ENCODE peak calls at places on chromosomes 7 and 10, in seven cellular contexts. One of them, this sample, is unnamed.

GRCh38 chr10:43340619-43341018 is 30.8 kb upstream of the FXYD4 start:
- DNase-seq in upper lobe of right lung: peak; percentile 87
- DNase-seq in H9: no peak
- DNase-seq in colonic mucosa: no peak
- DNase-seq in tibial nerve: no peak
- DNase-seq in neural progenitor cell: no peak
- DNase-seq in gastrocnemius medialis: no peak
- DNase-seq in this sample: no peak

GRCh38 chr10:79007843-79008319 is 60.9 kb upstream of the ZMIZ1 start:
- DNase-seq in neural progenitor cell: no peak
- DNase-seq in colonic mucosa: no peak
- DNase-seq in H9: no peak
- DNase-seq in gastrocnemius medialis: peak; percentile 85
- DNase-seq in tibial nerve: no peak
- DNase-seq in upper lobe of right lung: no peak
- DNase-seq in this sample: no peak

GRCh38 chr10:78627254-78627795 is 441.4 kb upstream of the ZMIZ1 start:
- DNase-seq in H9: no peak
- DNase-seq in tibial nerve: no peak
- DNase-seq in gastrocnemius medialis: no peak
- DNase-seq in colonic mucosa: no peak
- DNase-seq in neural progenitor cell: no peak
- DNase-seq in upper lobe of right lung: no peak
- DNase-seq in this sample: no peak

GRCh38 chr10:11204355-11204879 is 186.7 kb downstream of the CELF2 start:
- DNase-seq in gastrocnemius medialis: no peak
- DNase-seq in neural progenitor cell: peak; percentile 73
- DNase-seq in upper lobe of right lung: no peak
- DNase-seq in H9: no peak
- DNase-seq in tibial nerve: no peak
- DNase-seq in colonic mucosa: no peak
- DNase-seq in this sample: no peak

GRCh38 chr7:867001-867405 is 9.4 kb upstream of the GET4 start:
- DNase-seq in colonic mucosa: peak; percentile 48
- DNase-seq in neural progenitor cell: no peak
- DNase-seq in tibial nerve: peak; percentile 59
- DNase-seq in gastrocnemius medialis: peak; percentile 54
- DNase-seq in upper lobe of right lung: no peak
- DNase-seq in H9: no peak
- DNase-seq in this sample: peak; percentile 62

GRCh38 chr7:89623018-89623672 is 531.1 kb upstream of the STEAP1 start:
- DNase-seq in colonic mucosa: no peak
- DNase-seq in H9: peak; percentile 36
- DNase-seq in upper lobe of right lung: no peak
- DNase-seq in gastrocnemius medialis: no peak
- DNase-seq in neural progenitor cell: peak; percentile 59
- DNase-seq in tibial nerve: no peak
- DNase-seq in this sample: no peak

GRCh38 chr7:27347261-27347610 is 104.6 kb downstream of the EVX1 start:
- DNase-seq in upper lobe of right lung: no peak
- DNase-seq in colonic mucosa: no peak
- DNase-seq in gastrocnemius medialis: no peak
- DNase-seq in tibial nerve: no peak
- DNase-seq in neural progenitor cell: no peak
- DNase-seq in H9: no peak
- DNase-seq in this sample: no peak

GRCh38 chr10:78514459-78514858 is 480.8 kb downstream of the RPS24 start:
- DNase-seq in tibial nerve: no peak
- DNase-seq in colonic mucosa: no peak
- DNase-seq in upper lobe of right lung: no peak
- DNase-seq in neural progenitor cell: no peak
- DNase-seq in gastrocnemius medialis: no peak
- DNase-seq in H9: no peak
- DNase-seq in this sample: no peak

GRCh38 chr7:69411466-69411865 is 186.8 kb upstream of the AUTS2 start:
- DNase-seq in upper lobe of right lung: no peak
- DNase-seq in gastrocnemius medialis: no peak
- DNase-seq in H9: no peak
- DNase-seq in tibial nerve: no peak
- DNase-seq in colonic mucosa: no peak
- DNase-seq in neural progenitor cell: no peak
- DNase-seq in this sample: no peak

GRCh38 chr7:143042821-143043271 is 9.3 kb upstream of the OR6V1 start:
- DNase-seq in upper lobe of right lung: no peak
- DNase-seq in colonic mucosa: no peak
- DNase-seq in gastrocnemius medialis: no peak
- DNase-seq in neural progenitor cell: no peak
- DNase-seq in tibial nerve: no peak
- DNase-seq in H9: no peak
- DNase-seq in this sample: no peak

GRCh38 chr7:51357821-51358220 is 41.2 kb upstream of the COBL start:
- DNase-seq in H9: no peak
- DNase-seq in neural progenitor cell: no peak
- DNase-seq in gastrocnemius medialis: no peak
- DNase-seq in tibial nerve: no peak
- DNase-seq in colonic mucosa: no peak
- DNase-seq in upper lobe of right lung: no peak
- DNase-seq in this sample: no peak
- TF ChIP-seq CTCF in H9: no peak
- TF ChIP-seq CTCF in neural progenitor cell: peak; percentile 9
- TF ChIP-seq CTCF in gastrocnemius medialis: peak; percentile 14
- TF ChIP-seq CTCF in tibial nerve: no peak
- TF ChIP-seq CTCF in colonic mucosa: no peak
- TF ChIP-seq CTCF in upper lobe of right lung: no peak
- TF ChIP-seq CTCF in this sample: peak; percentile 20

GRCh38 chr10:116268976-116269375 is 4.0 kb downstream of the GFRA1 start:
- DNase-seq in gastrocnemius medialis: no peak
- DNase-seq in upper lobe of right lung: no peak
- DNase-seq in colonic mucosa: no peak
- DNase-seq in H9: no peak
- DNase-seq in neural progenitor cell: no peak
- DNase-seq in tibial nerve: no peak
- DNase-seq in this sample: no peak
- H3K27me3 ChIP-seq in gastrocnemius medialis: peaks cover 16% of the 10 kb centered on the region
- H3K27me3 ChIP-seq in upper lobe of right lung: peaks cover 50% of the 10 kb centered on the region
- H3K27me3 ChIP-seq in colonic mucosa: peaks cover 40% of the 10 kb centered on the region
- H3K27me3 ChIP-seq in H9: peaks cover 42% of the 10 kb centered on the region
- H3K27me3 ChIP-seq in neural progenitor cell: peaks cover 67% of the 10 kb centered on the region
- H3K27me3 ChIP-seq in tibial nerve: peaks cover 5% of the 10 kb centered on the region
- H3K27me3 ChIP-seq in this sample: no peaks in the 10 kb centered on the region

DNA sequence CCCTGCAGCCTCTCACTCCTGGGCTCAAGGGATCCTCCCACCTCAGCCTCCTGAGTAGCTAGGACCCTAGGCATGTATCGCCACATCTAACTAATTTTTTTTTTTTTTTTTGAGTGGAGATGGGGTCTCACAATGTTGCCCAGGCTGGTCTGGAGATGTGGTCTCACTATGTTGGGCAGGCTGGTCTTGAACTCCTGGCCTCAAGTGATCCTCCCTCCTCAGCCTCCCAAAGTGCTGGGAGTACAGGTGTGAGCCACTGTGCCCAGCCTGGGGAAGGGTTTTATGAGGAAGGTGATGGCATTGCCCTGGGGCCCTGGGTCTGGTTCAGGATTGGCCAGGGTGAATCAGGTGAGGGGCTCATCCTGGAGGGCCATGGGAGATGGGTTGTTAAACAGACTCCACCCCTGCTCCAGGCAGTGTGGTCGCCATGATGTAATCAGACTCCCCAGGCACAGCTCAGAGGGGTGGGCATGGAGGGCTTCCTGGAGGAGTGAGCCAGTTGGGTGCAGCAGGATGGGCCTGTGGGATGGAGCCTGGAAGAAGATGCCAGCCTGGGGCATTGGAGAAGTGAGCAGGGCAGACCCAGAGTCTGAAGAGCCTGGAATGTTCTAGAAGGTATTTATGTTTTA is 82.7 kb downstream of the MYL10 start:
- DNase-seq in neural progenitor cell: no peak
- DNase-seq in upper lobe of right lung: peak; percentile 31
- DNase-seq in gastrocnemius medialis: no peak
- DNase-seq in tibial nerve: no peak
- DNase-seq in H9: peak; percentile 24
- DNase-seq in colonic mucosa: no peak
- DNase-seq in this sample: no peak
- TF ChIP-seq CTCF in neural progenitor cell: no peak
- TF ChIP-seq CTCF in upper lobe of right lung: no peak
- TF ChIP-seq CTCF in gastrocnemius medialis: no peak
- TF ChIP-seq CTCF in tibial nerve: no peak
- TF ChIP-seq CTCF in H9: no peak
- TF ChIP-seq CTCF in colonic mucosa: no peak
- TF ChIP-seq CTCF in this sample: no peak

GRCh38 chr7:121344093-121344492 is 15.3 kb downstream of the WNT16 start:
- DNase-seq in colonic mucosa: no peak
- DNase-seq in tibial nerve: no peak
- DNase-seq in neural progenitor cell: no peak
- DNase-seq in upper lobe of right lung: no peak
- DNase-seq in H9: no peak
- DNase-seq in gastrocnemius medialis: no peak
- DNase-seq in this sample: no peak
- H3K27me3 ChIP-seq in colonic mucosa: no peaks in the 10 kb centered on the region
- H3K27me3 ChIP-seq in tibial nerve: no peaks in the 10 kb centered on the region
- H3K27me3 ChIP-seq in neural progenitor cell: no peaks in the 10 kb centered on the region
- H3K27me3 ChIP-seq in upper lobe of right lung: no peaks in the 10 kb centered on the region
- H3K27me3 ChIP-seq in H9: no peaks in the 10 kb centered on the region
- H3K27me3 ChIP-seq in gastrocnemius medialis: no peaks in the 10 kb centered on the region
- H3K27me3 ChIP-seq in this sample: no peaks in the 10 kb centered on the region

This sample was measured in heart right ventricle.